ENCODE peak calls at places on chromosomes 13 and 19, in six cellular contexts. N is AG08395, Q is WERI-Rb-1, I is NCI-H1436 treated with DMSO at 0.1 percent for 48 hours, A is uterus, U is DMS 273 treated with DMSO at 0.1 percent for 48 hours. B is an unnamed sample.
A peak's percentile ranks its signal among the peaks of the same experiment; 100 is the strongest.

GRCh38 chr13:110713981-110714797 is 689 bp downstream of the ING1 start:
- DNase-seq in Q (peak; percentile 67), U (no peak), A (peak; percentile 59), N (no peak), I (no peak), B (peak; percentile 78)

GRCh38 chr19:49442793-49443365 is 1.6 kb upstream of the SLC17A7 start:
- DNase-seq in Q (peak; percentile 99), A (peak; percentile 95), U (peak; percentile 80), I (no peak), N (peak; percentile 95), B (peak; percentile 98)

GRCh38 chr19:54325194-54325621 is 12.2 kb upstream of the LILRA5 start:
- DNase-seq in I (no peak), A (no peak), U (no peak), Q (no peak), N (peak; percentile 7), B (peak; percentile 46)

GRCh38 chr13:45196622-45197021 is 4.2 kb downstream of the KCTD4 start:
- DNase-seq in A (no peak), U (no peak), Q (no peak), N (peak; percentile 15), I (no peak), B (no peak)

GRCh38 chr19:17751912-17752273 is 616 bp downstream of the FCHO1 start:
- DNase-seq in N (no peak), Q (no peak), A (no peak), I (no peak), U (no peak), B (no peak)

GRCh38 chr13:69524459-69525155 is 583.0 kb upstream of the ATXN8OS start:
- DNase-seq in Q (no peak), A (no peak), U (no peak), I (no peak), N (no peak), B (no peak)

GRCh38 chr13:72290962-72291681 is 424.1 kb upstream of the DACH1 start:
- DNase-seq in I (no peak), U (no peak), Q (no peak), N (peak; percentile 77), A (no peak), B (no peak)

GRCh38 chr13:99916366-99917103 is 55.0 kb downstream of the ZIC5 start:
- DNase-seq in A (no peak), I (peak; percentile 6), U (peak; percentile 45), Q (peak; percentile 56), N (peak; percentile 89), B (no peak)

GRCh38 chr19:22914646-22915045 is 82.6 kb downstream of the ZNF723 start:
- DNase-seq in N (no peak), A (no peak), I (no peak), U (no peak), Q (no peak), B (no peak)

GRCh38 chr13:104773775-104774174 is 1707.6 kb upstream of the SLC10A2 start:
- DNase-seq in Q (no peak), N (peak; percentile 28), U (peak; percentile 2), A (no peak), I (no peak), B (no peak)

GRCh38 chr19:10283786-10284540 is 2.8 kb upstream of the ICAM4 start:
- DNase-seq in N (no peak), A (no peak), Q (no peak), I (no peak), U (no peak), B (no peak)

GRCh38 chr19:58229255-58229639 is 533 bp downstream of the ZNF544 start:
- DNase-seq in N (peak; percentile 26), U (peak; percentile 10), Q (peak; percentile 62), I (no peak), A (no peak), B (no peak)

GRCh38 chr19:34172661-34173144 is 399 bp downstream of the LSM14A start:
- DNase-seq in A (no peak), Q (no peak), N (peak; percentile 26), I (no peak), U (no peak), B (no peak)

GRCh38 chr13:64234255-64234654 is 2818.6 kb upstream of the PCDH20 start:
- DNase-seq in A (no peak), U (no peak), I (no peak), N (no peak), Q (no peak), B (no peak)

GRCh38 chr13:24877531-24877930 is 113.6 kb downstream of the RNF17 start:
- DNase-seq in Q (no peak), N (no peak), A (no peak), I (no peak), U (no peak), B (no peak)

GRCh38 chr19:54172764-54173699 is at the start of gene TMC4:
- DNase-seq in I (peak; percentile 73), U (no peak), N (no peak), Q (peak; percentile 40), A (no peak), B (no peak)

GRCh38 chr19:33241091-33241529 is 15.5 kb upstream of the SLC7A10 start:
- DNase-seq in I (no peak), A (no peak), Q (no peak), N (no peak), U (no peak), B (no peak)

GRCh38 chr13:39036212-39036611 is 1.7 kb downstream of the PROSER1 start:
- DNase-seq in Q (no peak), U (no peak), A (no peak), N (no peak), I (no peak), B (no peak)

GRCh38 chr13:34411177-34411576 is 530.9 kb upstream of the NBEA start:
- DNase-seq in A (no peak), Q (no peak), U (no peak), N (no peak), I (no peak), B (no peak)

GRCh38 chr13:19573072-19573716 is 11.9 kb upstream of the TPTE2 start:
- DNase-seq in A (no peak), Q (no peak), N (no peak), I (no peak), U (no peak), B (no peak)

GRCh38 chr19:58513213-58513693 is 1.5 kb upstream of the SLC27A5 start:
- DNase-seq in U (no peak), I (no peak), Q (no peak), N (no peak), A (no peak), B (no peak)

GRCh38 chr13:32905864-32906180 is 110.4 kb upstream of the KL start:
- DNase-seq in U (no peak), N (peak; percentile 25), Q (no peak), A (peak; percentile 54), I (no peak), B (peak; percentile 69)

GRCh38 chr13:49214917-49215376 is 5.2 kb upstream of the MLNR start:
- DNase-seq in Q (no peak), U (no peak), N (peak; percentile 20), A (no peak), I (no peak), B (no peak)

GRCh38 chr19:43504426-43505185 is at the start of gene PHLDB3:
- DNase-seq in N (no peak), Q (peak; percentile 65), U (no peak), A (no peak), I (no peak), B (peak; percentile 70)

GRCh38 chr13:112885782-112886268 is 83.2 kb upstream of the MCF2L start:
- DNase-seq in A (peak; percentile 70), Q (peak; percentile 100), N (peak; percentile 94), U (peak; percentile 46), I (no peak), B (peak; percentile 80)

GRCh38 chr13:45434556-45435371 is 16.6 kb upstream of the SLC25A30 start:
- DNase-seq in N (no peak), U (no peak), A (no peak), Q (no peak), I (no peak), B (peak; percentile 13)

GRCh38 chr13:76980075-76980718 is 11.7 kb upstream of the CLN5 start:
- DNase-seq in A (peak; percentile 79), U (no peak), N (peak; percentile 89), I (no peak), Q (peak; percentile 67), B (peak; percentile 92)

GRCh38 chr13:73272831-73273230 is 214.0 kb downstream of the KLF5 start:
- DNase-seq in Q (no peak), A (no peak), U (no peak), N (no peak), I (no peak), B (no peak)

GRCh38 chr19:13181747-13182388 is 31.7 kb downstream of the IER2 start:
- DNase-seq in I (no peak), N (peak; percentile 81), Q (no peak), A (peak; percentile 64), U (no peak), B (peak; percentile 73)

GRCh38 chr19:33435706-33436359 is 62.3 kb downstream of the CEBPG start:
- DNase-seq in Q (no peak), N (no peak), U (no peak), A (no peak), I (no peak), B (no peak)

GRCh38 chr19:52170863-52171320 is 529 bp downstream of the ZNF836 start:
- DNase-seq in U (no peak), N (peak; percentile 10), A (peak; percentile 29), I (no peak), Q (peak; percentile 7), B (peak; percentile 67)

GRCh38 chr13:40547545-40548322 is 118.7 kb downstream of the FOXO1 start:
- DNase-seq in Q (no peak), U (no peak), A (no peak), I (no peak), N (no peak), B (no peak)

GRCh38 chr13:99303863-99304521 is 3.2 kb downstream of the GPR183 start:
- DNase-seq in Q (no peak), U (no peak), A (no peak), I (no peak), N (no peak), B (no peak)

GRCh38 chr13:43874512-43875092 is 4.9 kb downstream of the CCDC122 start:
- DNase-seq in A (no peak), I (no peak), U (peak; percentile 24), N (peak; percentile 16), Q (no peak), B (no peak)

GRCh38 chr13:26771796-26772195 is 11.2 kb upstream of the GPR12 start:
- DNase-seq in I (no peak), Q (peak; percentile 90), U (no peak), A (no peak), N (no peak), B (no peak)

GRCh38 chr19:18590273-18591272 is 2.0 kb downstream of the REX1BD start:
- DNase-seq in Q (peak; percentile 98), A (no peak), U (no peak), I (no peak), N (no peak), B (peak; percentile 82)

GRCh38 chr19:3041756-3042517 is 12.9 kb upstream of the TLE2 start:
- DNase-seq in U (no peak), A (peak; percentile 62), N (no peak), Q (no peak), I (no peak), B (no peak)

GRCh38 chr19:58518261-58519086 is 1.1 kb downstream of the ZBTB45 start:
- DNase-seq in I (no peak), Q (no peak), U (no peak), N (peak; percentile 15), A (no peak), B (no peak)

GRCh38 chr19:40348961-40349507 is 539 bp downstream of the PLD3 start:
- DNase-seq in A (no peak), Q (no peak), N (peak; percentile 55), U (no peak), I (no peak), B (no peak)

GRCh38 chr13:113564331-113565023 is 20.1 kb upstream of the TFDP1 start:
- DNase-seq in N (no peak), Q (no peak), I (no peak), U (no peak), A (no peak), B (peak; percentile 38)

B was measured in sciatic nerve.